ENCODE peak calls at places on chromosomes 5 and 9, in ten cellular contexts. Q is bronchial epithelial cell; X is activated T-helper 2 cell treated with anti-CD3 and anti-CD28 coated beads, Interferon-gamma antibody, Interleukin-2, Interleukin-4, amounts not matched to agents 10 μg/mL and 5 μg/mL and 100 μg/mL, durations not matched to agents 14 hours and 24 hours and 36 hours; U is A172; B is skeletal muscle cell; D is activated CD8-positive, alpha-beta memory T cell treated with anti-CD3 and anti-CD28 coated beads, Interleukin-2, amount 10 ng/mL, durations not matched to agents 7 days and 5 days; M is WTC11; I is stimulated activated CD4-positive, alpha-beta T cell treated with anti-CD3 and anti-CD28 coated beads, Interleukin-2, amount 100 ng/mL, for 48 hours; A is naive B cell; J is aorta. L is an unnamed sample.

GRCh38 chr9:4297795-4298254 is 2.0 kb downstream of the GLIS3 start:
- DNase-seq in Q (no peak), X (peak; percentile 33), U (peak; percentile 32), B (no peak), D (peak; percentile 56), M (peak; percentile 75), I (peak; percentile 34), A (no peak), J (peak; percentile 79), L (peak; percentile 51)

GRCh38 chr5:132268698-132269551 is 11.4 kb downstream of the PDLIM4 start:
- DNase-seq in Q (no peak), X (no peak), U (peak; percentile 73), B (no peak), D (peak; percentile 39), M (no peak), I (no peak), A (no peak), J (peak; percentile 59), L (peak; percentile 67)

GRCh38 chr5:145925353-145925752 is 11.0 kb upstream of the SH3RF2 start:
- DNase-seq in Q (peak; percentile 92), X (no peak), U (peak; percentile 97), B (peak; percentile 84), D (no peak), M (no peak), I (no peak), A (no peak), J (no peak), L (peak; percentile 55)

GRCh38 chr5:113606298-113607134 is 93.0 kb downstream of the YTHDC2 start:
- DNase-seq in Q (peak; percentile 44), X (peak; percentile 24), U (peak; percentile 73), B (no peak), D (peak; percentile 56), M (peak; percentile 72), I (peak; percentile 23), A (peak; percentile 42), J (peak; percentile 49), L (peak; percentile 35)

GRCh38 chr5:36162810-36163486 is 11.0 kb downstream of the SKP2 start:
- DNase-seq in Q (no peak), X (no peak), U (no peak), B (no peak), D (no peak), M (no peak), I (no peak), A (no peak), J (no peak), L (no peak)

GRCh38 chr5:68261174-68262021 is 45.8 kb downstream of the PIK3R1 start:
- DNase-seq in Q (no peak), X (no peak), U (no peak), B (peak; percentile 61), D (no peak), M (no peak), I (no peak), A (no peak), J (no peak), L (no peak)

GRCh38 chr5:135705941-135706340 is 127.2 kb upstream of the CXCL14 start:
- DNase-seq in Q (no peak), X (no peak), U (no peak), B (no peak), D (no peak), M (no peak), I (no peak), A (no peak), J (no peak), L (no peak)

GRCh38 chr5:1087428-1087827 is 24.4 kb downstream of the SLC12A7 start:
- DNase-seq in Q (no peak), X (no peak), U (no peak), B (no peak), D (no peak), M (no peak), I (no peak), A (no peak), J (no peak), L (no peak)

GRCh38 chr5:2515180-2515809 is 236.2 kb downstream of the IRX2 start:
- DNase-seq in Q (no peak), X (no peak), U (no peak), B (no peak), D (no peak), M (no peak), I (no peak), A (no peak), J (no peak), L (no peak)

GRCh38 chr5:9608093-9608492 is 22.1 kb downstream of the TAS2R1 start:
- DNase-seq in Q (no peak), X (no peak), U (no peak), B (no peak), D (no peak), M (no peak), I (no peak), A (no peak), J (no peak), L (no peak)

GRCh38 chr5:127928053-127928452 is 155.5 kb upstream of the SLC12A2 start:
- DNase-seq in Q (no peak), X (no peak), U (no peak), B (no peak), D (no peak), M (no peak), I (no peak), A (no peak), J (no peak), L (no peak)

GRCh38 chr5:172110921-172111873 is 76.8 kb downstream of the STK10 start:
- DNase-seq in Q (peak; percentile 49), X (peak; percentile 76), U (peak; percentile 55), B (no peak), D (peak; percentile 93), M (no peak), I (peak; percentile 73), A (peak; percentile 94), J (peak; percentile 73), L (no peak)

GRCh38 chr9:123399803-123400378 is 43.9 kb downstream of the CRB2 start:
- DNase-seq in Q (no peak), X (no peak), U (peak; percentile 16), B (no peak), D (no peak), M (peak; percentile 82), I (peak; percentile 41), A (no peak), J (no peak), L (no peak)

GRCh38 chr5:8749556-8749955 is 796.3 kb downstream of the SEMA5A start:
- DNase-seq in Q (no peak), X (no peak), U (no peak), B (no peak), D (no peak), M (no peak), I (no peak), A (no peak), J (no peak), L (no peak)

GRCh38 chr5:175141421-175141820 is 302.6 kb downstream of the DRD1 start:
- DNase-seq in Q (no peak), X (no peak), U (no peak), B (no peak), D (no peak), M (no peak), I (no peak), A (no peak), J (no peak), L (no peak)

GRCh38 chr9:137188490-137189296 is at the start of the genes ANAPC2 and SSNA1:
- DNase-seq in Q (peak; percentile 80), X (peak; percentile 93), U (peak; percentile 92), B (peak; percentile 78), D (peak; percentile 93), M (peak; percentile 92), I (peak; percentile 97), A (peak; percentile 93), J (peak; percentile 93), L (peak; percentile 88)

GRCh38 chr9:36894695-36895310 is 139.3 kb downstream of the PAX5 start:
- DNase-seq in Q (no peak), X (no peak), U (no peak), B (no peak), D (no peak), M (no peak), I (no peak), A (no peak), J (no peak), L (no peak)

GRCh38 chr5:179765400-179765799 is 28.4 kb upstream of the LTC4S start:
- DNase-seq in Q (peak; percentile 83), X (no peak), U (peak; percentile 97), B (peak; percentile 57), D (no peak), M (no peak), I (no peak), A (no peak), J (peak; percentile 84), L (peak; percentile 55)

GRCh38 chr9:134591573-134591981 is 50.0 kb upstream of the COL5A1 start:
- DNase-seq in Q (no peak), X (no peak), U (peak; percentile 76), B (no peak), D (peak; percentile 15), M (no peak), I (no peak), A (no peak), J (no peak), L (no peak)

GRCh38 chr9:125427556-125427955 is 165.9 kb downstream of the GAPVD1 start:
- DNase-seq in Q (no peak), X (no peak), U (no peak), B (no peak), D (no peak), M (no peak), I (no peak), A (no peak), J (no peak), L (no peak)

GRCh38 chr9:90308746-90309145 is 333.9 kb downstream of the DIRAS2 start:
- DNase-seq in Q (no peak), X (no peak), U (no peak), B (no peak), D (no peak), M (no peak), I (no peak), A (no peak), J (no peak), L (no peak)

GRCh38 chr5:130189961-130190360 is 285.7 kb downstream of the CHSY3 start:
- DNase-seq in Q (peak; percentile 74), X (no peak), U (peak; percentile 36), B (no peak), D (no peak), M (no peak), I (no peak), A (no peak), J (no peak), L (no peak)

GRCh38 chr9:81317223-81317622 is 372.1 kb downstream of the TLE1 start:
- DNase-seq in Q (no peak), X (no peak), U (no peak), B (no peak), D (no peak), M (no peak), I (no peak), A (no peak), J (no peak), L (no peak)

GRCh38 chr9:114157516-114158176 is 2.3 kb downstream of the COL27A1 start:
- DNase-seq in Q (peak; percentile 85), X (no peak), U (no peak), B (no peak), D (no peak), M (no peak), I (no peak), A (no peak), J (no peak), L (no peak)

GRCh38 chr9:112868956-112869594 is 21.6 kb downstream of the SLC46A2 start:
- DNase-seq in Q (no peak), X (no peak), U (no peak), B (no peak), D (no peak), M (no peak), I (no peak), A (no peak), J (peak; percentile 20), L (no peak)

GRCh38 chr9:80976417-80976816 is 712.9 kb downstream of the TLE1 start:
- DNase-seq in Q (no peak), X (no peak), U (no peak), B (no peak), D (no peak), M (no peak), I (no peak), A (no peak), J (no peak), L (no peak)

GRCh38 chr5:102453716-102454115 is 45.1 kb downstream of the SLCO6A1 start:
- DNase-seq in Q (no peak), X (no peak), U (peak; percentile 29), B (no peak), D (no peak), M (no peak), I (no peak), A (no peak), J (no peak), L (no peak)

GRCh38 chr5:154110781-154111180 is 72.0 kb downstream of the MFAP3 start:
- DNase-seq in Q (peak; percentile 30), X (no peak), U (peak; percentile 54), B (no peak), D (no peak), M (no peak), I (no peak), A (no peak), J (no peak), L (no peak)

L was measured in fibroblast of the conjunctiva.